ENCODE peak calls at places on chromosomes 13 and 19, in four cellular contexts. S is endodermal cell, C is thoracic aorta, G is heart left ventricle. T is an unnamed sample.

GRCh38 chr19:16078759-16079707 is 2.7 kb downstream of the TPM4 start:
- DNase-seq in S (peak), C (no peak), G (no peak), T (no peak)

GRCh38 chr19:29717051-29717450 is 2.0 kb upstream of the C19orf12 start:
- DNase-seq in S (no peak), C (no peak), G (peak), T (no peak)

GRCh38 chr13:50714886-50715285 is 128.6 kb downstream of the DLEU7 start:
- DNase-seq in S (no peak), C (no peak), G (no peak), T (no peak)

GRCh38 chr19:7734220-7735203 is 2.6 kb upstream of the CLEC4G start:
- DNase-seq in S (no peak), C (no peak), G (no peak), T (no peak)

GRCh38 chr13:48304132-48304876 is 753 bp downstream of the RB1 start:
- DNase-seq in S (no peak), C (no peak), G (peak), T (peak)

GRCh38 chr19:6580313-6580712 is 10.6 kb downstream of the CD70 start:
- DNase-seq in S (no peak), C (no peak), G (no peak), T (no peak)

GRCh38 chr13:25046274-25046984 is 49.5 kb upstream of the PABPC3 start:
- DNase-seq in S (peak), C (no peak), G (no peak), T (no peak)

GRCh38 chr13:113775451-113776145 is 16.6 kb downstream of the TMEM255B start:
- DNase-seq in S (no peak), C (no peak), G (no peak), T (no peak)

GRCh38 chr13:113551081-113552000 is 33.2 kb upstream of the TFDP1 start:
- DNase-seq in S (peak), C (no peak), G (no peak), T (no peak)

GRCh38 chr13:48232420-48233096 is 448 bp upstream of the ITM2B start:
- DNase-seq in S (peak), C (no peak), G (no peak), T (no peak)

GRCh38 chr13:39603424-39603947 is 493 bp upstream of the LHFPL6 start:
- DNase-seq in S (peak), C (no peak), G (no peak), T (no peak)

GRCh38 chr13:102399791-102400618 is 1.8 kb downstream of the FGF14 start:
- DNase-seq in S (peak), C (no peak), G (peak), T (no peak)

GRCh38 chr19:22503524-22503923 is 81.4 kb upstream of the ZNF98 start:
- DNase-seq in S (no peak), C (no peak), G (no peak), T (no peak)

GRCh38 chr19:29610574-29611271 is 4.6 kb downstream of the POP4 start:
- DNase-seq in S (peak), C (peak), G (peak), T (peak)

GRCh38 chr13:76668716-76669115 is 217.5 kb downstream of the KCTD12 start:
- DNase-seq in S (no peak), C (no peak), G (no peak), T (no peak)

GRCh38 chr19:38711726-38712153 is 32.5 kb downstream of the CAPN12 start:
- DNase-seq in S (no peak), C (no peak), G (peak), T (no peak)

GRCh38 chr19:4981681-4981958 is 12.7 kb downstream of the KDM4B start:
- DNase-seq in S (no peak), C (no peak), G (no peak), T (no peak)

GRCh38 chr13:99178636-99179035 is 22.0 kb upstream of the UBAC2 start:
- DNase-seq in S (no peak), C (no peak), G (peak), T (no peak)

GRCh38 chr13:105334211-105334610 is 1201.3 kb downstream of the EFNB2 start:
- DNase-seq in S (no peak), C (no peak), G (no peak), T (no peak)

GRCh38 chr19:6610934-6611370 is 20.0 kb upstream of the CD70 start:
- DNase-seq in S (no peak), C (no peak), G (no peak), T (no peak)

GRCh38 chr19:13053761-13054604 is 48.7 kb downstream of the LYL1 start:
- DNase-seq in S (peak), C (no peak), G (peak), T (peak)

GRCh38 chr19:13053238-13053637 is 49.4 kb downstream of the LYL1 start:
- DNase-seq in S (no peak), C (no peak), G (no peak), T (no peak)

GRCh38 chr19:13050274-13050673 is 52.4 kb downstream of the LYL1 start:
- DNase-seq in S (no peak), C (no peak), G (no peak), T (no peak)

GRCh38 chr19:13052447-13053232 is 50.0 kb downstream of the LYL1 start:
- DNase-seq in S (no peak), C (no peak), G (no peak), T (no peak)

GRCh38 chr19:13051581-13052165 is 51.0 kb downstream of the LYL1 start:
- DNase-seq in S (peak), C (no peak), G (peak), T (no peak)
- H3K4me3 ChIP-seq in S (peak), C (peak), G (peak), T (peak)

GRCh38 chr13:71240906-71241305 is 626.1 kb downstream of the DACH1 start:
- DNase-seq in S (peak), C (no peak), G (no peak), T (no peak)
- TF ChIP-seq CTCF in S (peak), C (no peak), G (peak), T (peak)

GRCh38 chr19:48553676-48554384 is 1.9 kb downstream of the SULT2B1 start:
- DNase-seq in S (peak), C (no peak), G (no peak), T (no peak)
- H3K27ac ChIP-seq in S (no peak), C (no peak), G (no peak), T (no peak)

GRCh38 chr19:55080915-55081772 is 5.5 kb downstream of the EPS8L1 start:
- DNase-seq in S (peak), C (no peak), G (peak), T (no peak)
- H3K4me3 ChIP-seq in S (peak), C (peak), G (peak), T (peak)

GRCh38 chr19:42634409-42635232 is 39.9 kb upstream of the CEACAM8 start:
- DNase-seq in S (peak), C (no peak), G (no peak), T (no peak)

GRCh38 chr19:42629191-42629590 is 34.5 kb upstream of the CEACAM8 start:
- DNase-seq in S (no peak), C (no peak), G (no peak), T (no peak)

DNA sequence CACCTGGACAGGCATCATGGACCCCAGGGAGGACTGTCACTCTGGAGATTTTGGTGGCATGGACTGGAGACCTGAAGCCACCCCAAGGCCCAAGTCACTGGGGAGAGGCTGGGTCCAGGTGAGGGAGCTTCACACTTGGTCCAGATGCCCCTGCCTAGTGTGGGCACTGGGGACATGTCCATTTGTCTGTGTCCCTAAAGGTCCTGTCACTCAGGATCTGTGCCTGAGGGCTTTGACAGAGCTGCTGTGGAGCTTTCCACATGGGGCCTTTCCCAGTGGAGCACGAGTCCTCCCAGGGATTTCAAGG is 40.5 kb upstream of the CEACAM8 start:
- DNase-seq in S (no peak), C (no peak), G (no peak), T (no peak)
- TF ChIP-seq CTCF in S (no peak), C (no peak), G (no peak), T (no peak)

DNA sequence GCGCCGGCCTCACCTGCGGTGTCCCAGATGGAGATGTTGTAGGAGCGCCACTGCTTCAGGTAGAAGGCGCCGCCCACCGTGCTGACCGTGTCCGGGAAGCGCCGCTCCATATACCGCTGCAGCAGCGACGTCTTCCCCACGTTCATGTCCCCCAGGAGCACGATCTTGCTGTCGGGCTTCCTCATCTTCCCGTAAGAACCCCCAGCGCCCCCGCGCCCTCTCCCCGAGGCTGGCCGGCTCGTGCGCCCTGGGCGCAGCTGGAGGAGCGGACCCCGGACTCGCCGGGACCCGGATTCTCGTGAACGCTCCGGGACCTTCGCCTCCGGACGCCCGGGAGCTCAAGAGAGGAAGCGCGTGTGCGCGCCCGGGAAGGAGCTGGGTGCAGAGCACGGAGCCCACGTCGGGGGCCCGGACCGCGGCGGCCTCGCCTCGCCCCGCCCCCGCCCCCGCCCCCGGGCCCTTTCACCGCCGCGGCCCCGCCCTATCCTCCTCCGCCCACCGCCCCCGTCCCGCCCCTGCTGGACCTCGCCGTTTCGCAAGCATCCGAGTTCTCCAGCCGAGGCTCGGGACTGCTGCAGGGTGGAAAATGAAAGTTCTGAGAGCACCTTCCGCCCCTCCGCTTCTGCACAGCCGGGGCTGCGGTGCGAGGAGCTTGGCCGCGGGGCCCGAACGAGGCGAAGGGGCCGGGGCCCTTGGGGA is at the start of gene RAB20:
- DNase-seq in S (peak), C (peak), G (peak), T (peak)
- H3K27ac ChIP-seq in S (no peak), C (peak), G (peak), T (peak)

DNA sequence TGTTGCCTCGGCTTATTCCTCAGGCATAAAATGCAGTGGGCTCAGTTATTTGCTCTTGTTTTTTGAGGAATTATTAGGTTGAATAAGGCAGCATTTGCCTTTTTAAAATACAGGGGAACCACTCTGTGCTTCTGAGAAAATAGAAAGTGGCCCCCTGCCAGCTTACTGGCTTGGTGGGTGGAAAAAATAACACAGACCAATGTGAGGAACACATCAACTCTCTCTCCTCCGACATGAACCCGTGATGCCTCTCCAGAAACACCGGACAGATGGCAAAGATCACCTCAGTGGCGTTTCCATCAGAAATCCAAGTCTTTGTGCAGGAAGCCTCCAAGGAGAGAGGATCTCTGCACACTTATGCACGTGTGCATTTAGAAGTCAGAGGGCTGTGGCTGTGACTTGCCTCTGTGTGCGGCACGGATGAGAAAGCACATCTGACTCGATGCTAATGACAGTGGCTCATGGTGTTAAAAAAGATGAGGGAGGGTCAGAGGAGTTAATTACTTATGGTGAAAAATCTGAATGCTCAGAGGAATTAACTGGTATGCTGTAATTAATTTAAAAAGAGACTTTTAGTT is 112.3 kb upstream of the KLF12 start:
- DNase-seq in S (no peak), C (no peak), G (no peak), T (no peak)
- H3K4me3 ChIP-seq in S (no peak), C (peak), G (peak), T (no peak)

DNA sequence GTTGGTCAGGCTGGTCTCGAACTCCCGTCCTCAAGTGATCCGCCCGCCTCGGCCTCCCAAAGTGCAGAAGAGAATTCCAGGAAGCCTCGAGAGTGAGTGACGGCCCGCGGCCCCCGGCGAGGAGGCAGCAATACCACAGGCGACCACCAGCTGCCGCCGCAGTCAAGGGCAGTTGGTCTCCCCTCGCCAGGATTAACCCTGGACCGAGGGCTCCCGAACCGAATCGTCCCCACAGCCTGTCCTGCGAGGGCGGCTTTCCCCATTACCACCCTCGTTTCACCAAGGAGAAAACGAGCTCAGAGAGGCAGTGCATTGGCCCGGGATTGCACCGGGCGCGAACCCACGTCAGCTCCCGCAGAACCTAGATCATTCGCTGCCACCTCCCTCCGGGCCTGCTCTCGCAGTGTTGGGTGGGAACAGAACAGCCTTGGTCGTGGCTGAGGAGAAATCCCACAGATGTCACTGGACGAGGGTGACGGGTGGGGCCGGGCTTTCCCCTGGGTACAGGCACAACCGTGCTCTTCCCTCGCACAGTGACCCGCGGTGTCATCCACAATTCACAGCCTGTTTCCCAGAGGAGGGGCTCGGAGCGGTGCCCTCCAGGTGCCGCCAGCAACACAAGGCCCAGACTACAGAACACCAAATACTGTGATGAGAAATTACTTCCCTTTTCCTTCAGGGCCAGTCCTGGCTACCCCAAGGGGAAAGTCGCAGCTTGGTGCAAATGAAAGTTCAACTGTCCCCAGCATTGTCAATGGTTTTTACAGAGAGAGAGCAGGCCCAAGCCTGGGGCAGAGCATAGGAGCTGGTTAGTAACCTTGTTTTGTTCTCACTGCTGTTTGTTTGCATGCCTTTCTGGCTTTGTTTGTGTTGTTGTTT is 24.8 kb downstream of the C2CD4C start:
- DNase-seq in S (peak), C (no peak), G (peak), T (peak)
- TF ChIP-seq CTCF in S (peak), C (peak), G (peak), T (peak)